ENCODE peak calls at places on chromosome 2, in ten cellular contexts. F, P, K, I, N, W, V, Z, X and Y are unnamed samples.

GRCh38 chr2:73286134-73286533 is 1.9 kb upstream of the FBXO41 start:
- DNase-seq in F (no peak), P (no peak), K (no peak), I (no peak), N (no peak), W (no peak), V (no peak), Z (no peak), X (no peak), Y (peak; percentile 5)

GRCh38 chr2:160956243-160956802 is 203.9 kb upstream of the TANK start:
- DNase-seq in F (no peak), P (no peak), K (no peak), I (no peak), N (no peak), W (no peak), V (no peak), Z (no peak), X (no peak), Y (no peak)

GRCh38 chr2:128454980-128455709 is 136.5 kb upstream of the HS6ST1 start:
- DNase-seq in F (no peak), P (no peak), K (no peak), I (no peak), N (no peak), W (peak; percentile 19), V (no peak), Z (no peak), X (no peak), Y (no peak)

GRCh38 chr2:5673861-5674240 is 18.3 kb upstream of the SOX11 start:
- DNase-seq in F (no peak), P (no peak), K (no peak), I (no peak), N (no peak), W (no peak), V (no peak), Z (no peak), X (no peak), Y (peak; percentile 29)

GRCh38 chr2:240917009-240917683 is 11.0 kb downstream of the CROCC2 start:
- DNase-seq in F (no peak), P (no peak), K (no peak), I (no peak), N (no peak), W (no peak), V (no peak), Z (no peak), X (no peak), Y (no peak)

GRCh38 chr2:75765798-75766197 is 55.1 kb upstream of the GCFC2 start:
- DNase-seq in F (no peak), P (no peak), K (no peak), I (no peak), N (no peak), W (no peak), V (no peak), Z (no peak), X (no peak), Y (no peak)

GRCh38 chr2:206728277-206729199 is 10.3 kb upstream of the DYTN start:
- DNase-seq in F (no peak), P (no peak), K (no peak), I (no peak), N (no peak), W (no peak), V (peak; percentile 7), Z (peak; percentile 38), X (no peak), Y (no peak)

GRCh38 chr2:64489081-64489761 is 34.9 kb upstream of the AFTPH start:
- DNase-seq in F (no peak), P (no peak), K (no peak), I (no peak), N (no peak), W (no peak), V (no peak), Z (no peak), X (no peak), Y (no peak)

GRCh38 chr2:62202729-62203128 is 6.8 kb downstream of the B3GNT2 start:
- DNase-seq in F (no peak), P (no peak), K (no peak), I (no peak), N (no peak), W (no peak), V (no peak), Z (no peak), X (no peak), Y (no peak)